ENCODE peak calls at places on chromosomes 5 and 9, in ten cellular contexts. E is cardiac fibroblast, K is sigmoid colon, N is GM20000, Q is HCT116, M is ovary, F is mammary epithelial cell, D is choroid plexus epithelial cell, J is colonic mucosa, S is WTC11. R is an unnamed sample.

GRCh38 chr5:145661737-145662530 is 173.2 kb downstream of the PRELID2 start:
- DNase-seq in J (no peak), M (no peak), S (no peak), N (no peak), Q (no peak), F (no peak), K (no peak), E (peak; percentile 21), D (no peak), R (no peak)

GRCh38 chr5:156704139-156704538 is 146.0 kb upstream of the PPP1R2B start:
- DNase-seq in K (no peak), N (no peak), E (no peak), J (no peak), Q (no peak), M (no peak), S (no peak), F (no peak), D (no peak), R (no peak)

GRCh38 chr5:61752588-61752987 is 420.5 kb downstream of the ZSWIM6 start:
- DNase-seq in E (no peak), J (no peak), S (no peak), M (no peak), K (no peak), D (no peak), F (no peak), N (no peak), Q (no peak), R (no peak)

GRCh38 chr5:123696948-123697347 is 185.0 kb downstream of the CSNK1G3 start:
- DNase-seq in J (no peak), D (no peak), F (peak; percentile 21), K (peak; percentile 85), M (no peak), S (no peak), Q (no peak), N (no peak), E (peak; percentile 84), R (no peak)

GRCh38 chr9:27086818-27087680 is 22.0 kb upstream of the TEK start:
- DNase-seq in J (no peak), K (no peak), Q (no peak), E (peak; percentile 70), F (no peak), D (peak; percentile 84), S (no peak), M (no peak), N (no peak), R (no peak)

GRCh38 chr5:56060276-56061110 is 65.7 kb upstream of the IL6ST start:
- DNase-seq in M (no peak), Q (no peak), S (no peak), J (no peak), D (no peak), F (no peak), E (peak; percentile 24), K (no peak), N (no peak), R (no peak)

GRCh38 chr5:135269828-135270545 is 129.0 kb downstream of the MACROH2A1 start:
- DNase-seq in M (no peak), Q (no peak), F (no peak), K (no peak), S (no peak), D (peak; percentile 38), N (no peak), J (no peak), E (no peak), R (no peak)

GRCh38 chr5:58451732-58452565 is 7.9 kb downstream of the PLK2 start:
- DNase-seq in E (peak; percentile 78), K (no peak), N (no peak), S (no peak), Q (no peak), D (no peak), F (peak; percentile 67), J (no peak), M (no peak), R (no peak)

GRCh38 chr5:139646912-139647391 is 1.2 kb upstream of the CXXC5 start:
- DNase-seq in E (no peak), M (peak; percentile 39), K (peak; percentile 65), Q (no peak), D (no peak), N (no peak), F (no peak), S (peak; percentile 43), J (no peak), R (no peak)

GRCh38 chr5:142235050-142235797 is 89.6 kb downstream of the SPRY4 start:
- DNase-seq in M (no peak), D (no peak), J (no peak), K (no peak), E (no peak), Q (no peak), S (peak; percentile 78), N (no peak), F (peak; percentile 42), R (no peak)

GRCh38 chr9:132079391-132080071 is at the start of gene MED27:
- DNase-seq in M (peak; percentile 94), D (peak; percentile 90), F (peak; percentile 86), K (peak; percentile 93), E (peak; percentile 89), S (peak; percentile 93), N (peak; percentile 90), Q (peak; percentile 81), J (peak; percentile 94), R (peak; percentile 92)

GRCh38 chr5:106174903-106175302 is 1495.8 kb downstream of the EFNA5 start:
- DNase-seq in Q (no peak), F (peak; percentile 1), S (no peak), D (peak; percentile 2), J (no peak), K (no peak), M (no peak), E (no peak), N (no peak), R (no peak)

GRCh38 chr9:27591093-27591492 is 17.8 kb upstream of the C9orf72 start:
- DNase-seq in K (no peak), M (no peak), S (no peak), N (no peak), E (no peak), Q (no peak), F (no peak), J (no peak), D (peak; percentile 56), R (no peak)

DNA sequence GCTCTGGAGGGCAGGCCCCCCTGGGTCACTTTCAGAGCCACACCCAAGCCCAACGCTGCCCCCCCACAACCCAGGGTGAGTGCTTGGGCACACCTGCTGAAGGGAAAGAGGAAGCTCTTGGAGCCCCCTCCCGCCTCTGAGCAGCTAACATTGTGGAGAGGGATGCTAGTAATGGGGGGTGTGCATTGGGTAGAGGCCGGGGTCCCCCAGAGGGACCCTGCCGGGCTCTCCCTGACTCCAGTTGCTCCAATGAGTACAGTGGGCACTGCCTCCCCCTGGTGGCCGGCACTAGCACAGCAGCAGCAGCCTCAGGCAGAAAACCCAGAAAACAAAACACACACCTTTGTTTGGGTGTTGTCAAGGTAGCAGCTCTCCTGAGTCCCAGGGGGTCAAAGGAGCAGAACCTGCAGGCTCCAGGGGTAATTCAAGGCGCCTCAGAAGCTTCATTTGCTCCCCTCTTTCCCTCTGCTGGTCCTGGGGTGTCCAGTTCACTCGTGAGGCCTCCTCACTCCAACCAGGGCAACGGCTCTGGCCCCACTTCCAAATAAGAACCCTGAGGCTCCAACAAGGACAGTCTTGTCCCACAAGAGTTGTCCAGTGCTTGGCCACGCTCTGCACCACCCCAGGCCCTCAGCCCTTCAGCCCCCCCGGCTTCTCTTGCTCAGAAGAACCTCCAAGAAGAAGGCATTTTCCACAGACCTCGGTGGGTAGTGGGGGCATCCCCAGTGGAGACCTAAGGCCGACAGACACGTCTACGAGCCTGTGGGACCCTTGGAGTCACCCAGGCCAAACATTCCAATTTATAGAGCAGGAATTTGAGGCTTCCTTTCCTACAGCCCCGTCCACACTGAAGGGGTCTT is 16.1 kb downstream of the GBGT1 start:
- DNase-seq in J (peak; percentile 91), E (peak; percentile 63), D (peak; percentile 57), N (peak; percentile 87), M (peak; percentile 86), K (peak; percentile 82), S (peak; percentile 94), Q (peak; percentile 57), F (peak; percentile 76), R (peak; percentile 74)
- TF ChIP-seq CTCF in J (peak; percentile 99), E (peak; percentile 99), D (peak; percentile 96), N (peak; percentile 94), M (peak; percentile 98), K (peak; percentile 97), S (peak; percentile 95), Q (peak; percentile 94), F (peak; percentile 93), R (peak; percentile 95)

GRCh38 chr5:9771079-9771478 is 140.9 kb upstream of the TAS2R1 start:
- DNase-seq in M (no peak), F (no peak), K (no peak), Q (no peak), N (no peak), J (no peak), D (no peak), S (no peak), E (no peak), R (no peak)

GRCh38 chr5:9761706-9762105 is 131.6 kb upstream of the TAS2R1 start:
- DNase-seq in S (no peak), M (no peak), J (no peak), K (no peak), E (peak; percentile 18), D (peak; percentile 35), F (no peak), N (no peak), Q (no peak), R (no peak)

GRCh38 chr5:9765421-9765820 is 135.3 kb upstream of the TAS2R1 start:
- DNase-seq in D (peak; percentile 29), M (no peak), E (no peak), N (no peak), F (no peak), K (no peak), Q (no peak), J (no peak), S (no peak), R (no peak)

GRCh38 chr5:9766581-9766980 is 136.4 kb upstream of the TAS2R1 start:
- DNase-seq in D (peak; percentile 54), K (no peak), Q (no peak), S (no peak), N (no peak), M (no peak), J (no peak), E (no peak), F (peak; percentile 38), R (no peak)
- TF ChIP-seq CTCF in D (peak; percentile 38), K (no peak), Q (no peak), S (no peak), N (no peak), M (no peak), J (no peak), E (peak; percentile 17), F (no peak), R (no peak)

DNA sequence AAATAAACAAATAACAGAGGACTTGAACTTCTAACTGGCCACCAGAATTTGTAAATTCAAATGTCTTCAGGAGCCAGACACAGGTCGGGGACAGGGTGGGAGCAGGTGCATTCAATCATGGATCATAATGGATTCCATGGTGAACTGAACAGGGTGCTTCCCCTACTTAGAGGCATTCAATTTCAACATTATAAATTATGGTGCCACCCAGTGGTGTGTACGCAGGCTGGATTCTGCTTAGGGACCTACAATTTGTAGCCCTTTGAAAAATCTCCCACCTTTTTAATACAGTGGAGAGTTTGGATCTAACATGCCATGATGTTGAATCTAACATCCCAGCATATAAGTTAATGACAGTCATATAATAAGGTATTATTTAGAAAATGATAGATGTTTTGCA is 22.3 kb downstream of the KLF9 start:
- DNase-seq in F (no peak), M (no peak), D (no peak), J (no peak), S (no peak), E (no peak), Q (no peak), K (no peak), N (no peak), R (no peak)
- TF ChIP-seq CTCF in F (peak; percentile 29), M (no peak), D (peak; percentile 50), J (no peak), S (no peak), E (peak; percentile 24), Q (peak; percentile 57), K (no peak), N (no peak), R (peak; percentile 27)

GRCh38 chr5:54148062-54148461 is 162.3 kb downstream of the ARL15 start:
- DNase-seq in Q (no peak), D (peak; percentile 52), J (no peak), N (no peak), M (no peak), K (no peak), E (peak; percentile 45), S (no peak), F (no peak), R (no peak)
- TF ChIP-seq CTCF in Q (no peak), D (peak; percentile 59), J (no peak), N (no peak), M (no peak), K (no peak), E (peak; percentile 38), S (no peak), F (no peak), R (peak; percentile 8)

R was measured in A549.